ENCODE peak calls at places on chromosomes 13 and 19, in nine cellular contexts. J is kidney, Q is Peyer's patch, H is left lung, B is HepG2, Z is mucosa of descending colon, E is heart right ventricle, M is fibroblast of lung, G is uterus. C is an unnamed sample.

GRCh38 chr13:35471466-35472307 is 4.8 kb downstream of the MAB21L1 start:
- DNase-seq in Q (no peak), J (peak; percentile 30), H (peak; percentile 14), E (no peak), M (peak; percentile 33), G (no peak), B (no peak), Z (no peak), C (no peak)

GRCh38 chr19:14434543-14435319 is 1.6 kb downstream of the PKN1 start:
- DNase-seq in B (peak; percentile 72), Q (peak; percentile 71), H (peak; percentile 84), Z (peak; percentile 55), J (peak; percentile 93), G (peak; percentile 72), E (peak; percentile 78), M (peak; percentile 68), C (peak; percentile 85)

GRCh38 chr19:34960103-34960805 is 3.8 kb downstream of the ZNF792 start:
- DNase-seq in E (no peak), Q (no peak), J (no peak), H (no peak), B (no peak), G (no peak), Z (no peak), M (no peak), C (no peak)

GRCh38 chr13:104111031-104111430 is 1044.8 kb upstream of the SLC10A2 start:
- DNase-seq in E (no peak), Q (no peak), M (peak; percentile 4), G (no peak), H (no peak), Z (no peak), J (no peak), B (no peak), C (no peak)

GRCh38 chr13:40916207-40916998 is 102.7 kb downstream of the ELF1 start:
- DNase-seq in Z (no peak), G (no peak), H (no peak), Q (no peak), B (no peak), M (no peak), J (no peak), E (no peak), C (no peak)

GRCh38 chr13:94534171-94534570 is 54.7 kb upstream of the DCT start:
- DNase-seq in B (no peak), M (peak; percentile 11), E (no peak), Q (no peak), J (no peak), Z (no peak), H (no peak), G (no peak), C (no peak)

GRCh38 chr13:98144501-98145350 is 1.8 kb downstream of the FARP1 start:
- DNase-seq in B (peak; percentile 86), H (no peak), E (no peak), Q (no peak), G (no peak), J (no peak), M (peak; percentile 77), Z (peak; percentile 37), C (no peak)

GRCh38 chr13:96958286-96958891 is 35.9 kb downstream of the OXGR1 start:
- DNase-seq in B (peak; percentile 20), Q (no peak), M (peak; percentile 40), E (no peak), J (no peak), G (no peak), Z (no peak), H (no peak), C (no peak)

GRCh38 chr19:1122972-1123363 is 19.2 kb downstream of the GPX4 start:
- DNase-seq in H (peak; percentile 94), Q (peak; percentile 78), M (peak; percentile 76), E (no peak), G (peak; percentile 70), J (peak; percentile 94), B (peak; percentile 29), Z (peak; percentile 92), C (no peak)

GRCh38 chr13:99063178-99063577 is 85.3 kb upstream of the DOCK9 start:
- DNase-seq in G (no peak), J (no peak), B (no peak), E (no peak), M (no peak), Q (no peak), H (no peak), Z (no peak), C (no peak)

GRCh38 chr19:10289836-10290438 is at the start of gene ICAM5:
- DNase-seq in Q (no peak), Z (no peak), M (no peak), B (no peak), J (no peak), G (no peak), H (peak; percentile 86), E (no peak), C (no peak)

GRCh38 chr19:33467851-33468250 is 53.7 kb downstream of the PEPD start:
- DNase-seq in H (peak; percentile 29), G (no peak), J (no peak), Z (no peak), M (no peak), Q (peak; percentile 27), B (no peak), E (no peak), C (no peak)

GRCh38 chr19:6041991-6042421 is 64.1 kb upstream of the RANBP3 start:
- DNase-seq in Z (no peak), B (no peak), H (no peak), E (no peak), M (no peak), J (peak; percentile 29), G (peak; percentile 12), Q (peak; percentile 44), C (peak; percentile 42)

GRCh38 chr19:43763473-43763939 is 8.7 kb upstream of the SMG9 start:
- DNase-seq in H (no peak), Q (no peak), J (no peak), G (no peak), B (no peak), M (no peak), E (no peak), Z (no peak), C (no peak)

GRCh38 chr19:10271543-10272086 is 695 bp downstream of the ICAM1 start:
- DNase-seq in Q (peak; percentile 74), B (no peak), J (peak; percentile 70), H (no peak), M (no peak), Z (peak; percentile 41), E (no peak), G (no peak), C (no peak)

GRCh38 chr13:88086577-88086976 is 415.4 kb downstream of the SLITRK5 start:
- DNase-seq in Z (no peak), J (no peak), G (no peak), M (peak; percentile 72), B (no peak), Q (no peak), H (no peak), E (no peak), C (no peak)

DNA sequence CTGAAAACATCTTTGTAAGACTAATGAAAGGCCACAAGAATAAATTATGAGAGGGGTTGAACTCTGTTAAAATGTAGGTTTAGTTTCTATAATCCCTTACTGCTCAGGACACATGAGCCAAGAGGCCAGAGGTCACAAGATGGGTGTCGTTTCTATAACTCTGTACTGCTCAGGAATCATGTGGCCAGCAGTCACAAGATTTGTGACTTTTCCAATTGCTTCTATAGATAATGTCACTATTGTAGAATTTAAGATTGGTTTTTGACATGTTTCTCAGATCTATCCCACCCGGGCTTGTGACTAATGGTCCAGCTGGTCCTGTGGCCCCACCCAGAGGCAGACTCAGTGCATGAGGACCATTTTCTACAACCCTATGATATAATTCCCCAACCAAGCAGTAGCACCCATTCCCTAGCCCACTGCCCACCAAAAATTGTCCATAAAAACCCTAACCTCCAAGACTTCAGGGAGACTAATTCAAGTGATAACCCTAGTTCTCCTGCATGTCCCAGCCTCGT is 662.0 kb upstream of the KLF12 start:
- DNase-seq in J (no peak), G (no peak), M (peak; percentile 10), Q (no peak), Z (no peak), H (no peak), E (no peak), B (no peak), C (no peak)
- H3K36me3 ChIP-seq in J (no peaks in the 10 kb centered on the region), G (no peaks in the 10 kb centered on the region), M (no peaks in the 10 kb centered on the region), Q (no peaks in the 10 kb centered on the region), Z (no peaks in the 10 kb centered on the region), H (no peaks in the 10 kb centered on the region), E (no peaks in the 10 kb centered on the region), B (no peaks in the 10 kb centered on the region), C (no peaks in the 10 kb centered on the region)

GRCh38 chr13:55244991-55245644 is 1895.6 kb upstream of the PRR20A start:
- DNase-seq in G (no peak), B (peak; percentile 1), H (no peak), Q (no peak), Z (no peak), M (peak; percentile 9), E (no peak), J (no peak), C (no peak)
- TF ChIP-seq CTCF in G (no peak), B (peak; percentile 45), H (no peak), Q (no peak), Z (no peak), M (peak; percentile 28), E (no peak), J (no peak), C (no peak)

GRCh38 chr19:19304186-19304975 is 15.9 kb downstream of the SUGP1 start:
- DNase-seq in M (no peak), H (no peak), Q (no peak), J (no peak), G (no peak), Z (no peak), E (peak; percentile 63), B (no peak), C (no peak)

GRCh38 chr19:19306191-19306590 is 14.1 kb downstream of the SUGP1 start:
- DNase-seq in G (no peak), J (no peak), Q (no peak), H (no peak), E (no peak), B (no peak), Z (no peak), M (no peak), C (no peak)

GRCh38 chr19:19303411-19303810 is 16.9 kb downstream of the SUGP1 start:
- DNase-seq in E (no peak), G (no peak), Z (no peak), M (no peak), Q (no peak), H (no peak), J (no peak), B (no peak), C (no peak)

GRCh38 chr19:19305066-19305465 is 15.2 kb downstream of the SUGP1 start:
- DNase-seq in G (no peak), H (no peak), Z (no peak), Q (no peak), M (no peak), J (no peak), E (no peak), B (no peak), C (no peak)

GRCh38 chr19:19305696-19306095 is 14.6 kb downstream of the SUGP1 start:
- DNase-seq in G (no peak), M (no peak), B (no peak), H (no peak), J (no peak), Q (no peak), E (no peak), Z (no peak), C (no peak)
- H3K36me3 ChIP-seq in G (no peaks in the 10 kb centered on the region), M (peaks cover 19% of the 10 kb centered on the region), B (peaks cover 33% of the 10 kb centered on the region), H (no peaks in the 10 kb centered on the region), J (peaks cover 31% of the 10 kb centered on the region), Q (no peaks in the 10 kb centered on the region), E (peaks cover 93% of the 10 kb centered on the region), Z (peaks cover 4% of the 10 kb centered on the region), C (peaks cover 71% of the 10 kb centered on the region)

DNA sequence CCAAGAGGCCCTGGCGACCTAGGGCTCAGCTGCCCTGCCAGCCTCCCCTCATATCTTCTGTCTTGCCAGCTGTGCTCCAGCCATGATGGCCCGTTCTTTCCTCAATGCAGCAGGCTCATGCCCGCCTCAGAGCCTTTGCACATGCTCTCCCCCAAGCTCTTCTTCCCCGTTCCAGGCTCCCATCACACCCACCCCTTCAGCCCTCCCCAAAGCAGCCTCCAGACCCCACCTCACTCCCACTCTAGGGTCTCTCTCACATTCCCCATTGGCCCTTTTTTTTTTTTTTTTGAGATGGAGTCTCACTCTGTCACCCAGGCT is 29.9 kb upstream of the ATP1A3 start:
- DNase-seq in E (no peak), Q (no peak), J (no peak), Z (no peak), B (no peak), G (no peak), H (no peak), M (no peak), C (no peak)
- TF ChIP-seq CTCF in E (no peak), Q (no peak), J (no peak), Z (no peak), B (no peak), G (no peak), H (no peak), M (no peak), C (no peak)